ENCODE peak calls at places on chromosomes 5 and 9, in seven cellular contexts. E is right cardiac atrium; C is tibial artery; Y is CD4-positive, CD25-positive, alpha-beta regulatory T cell; Q is neuronal stem cell; F is cardiac muscle cell; X is sigmoid colon. P is an unnamed sample. For H3K4me1, the result is how much of the 10 kb centered on the place peaks cover.

GRCh38 chr5:76766746-76767145 is 50.8 kb downstream of the F2R start:
- DNase-seq in E (no peak), C (no peak), Y (no peak), Q (no peak), F (no peak), X (no peak), P (no peak)

GRCh38 chr5:177310757-177311173 is 933 bp downstream of the MXD3 start:
- DNase-seq in E (peak), C (peak), Y (no peak), Q (no peak), F (no peak), X (peak), P (peak)

GRCh38 chr9:84343111-84343521 is 2.6 kb upstream of the SLC28A3 start:
- DNase-seq in E (no peak), C (no peak), Y (no peak), Q (no peak), F (peak), X (no peak), P (no peak)

GRCh38 chr5:43661102-43661501 is 58.1 kb downstream of the NNT start:
- DNase-seq in E (no peak), C (no peak), Y (no peak), Q (peak), F (peak), X (no peak), P (no peak)

GRCh38 chr5:43036856-43037711 is 3.0 kb downstream of the ANXA2R start:
- DNase-seq in E (no peak), C (no peak), Y (no peak), Q (no peak), F (no peak), X (no peak), P (peak)

GRCh38 chr5:178423431-178423830 is 166.8 kb downstream of the COL23A1 start:
- DNase-seq in E (no peak), C (no peak), Y (no peak), Q (no peak), F (no peak), X (no peak), P (no peak)

GRCh38 chr5:78287833-78288232 is 6.7 kb downstream of the AP3B1 start:
- DNase-seq in E (no peak), C (no peak), Y (no peak), Q (no peak), F (peak), X (no peak), P (no peak)

GRCh38 chr9:134428559-134428958 is 102.3 kb downstream of the RXRA start:
- DNase-seq in E (no peak), C (no peak), Y (no peak), Q (no peak), F (no peak), X (no peak), P (no peak)

GRCh38 chr9:129902735-129903134 is 67.5 kb downstream of the USP20 start:
- DNase-seq in E (no peak), C (no peak), Y (no peak), Q (no peak), F (no peak), X (no peak), P (no peak)

GRCh38 chr9:125126019-125126746 is 17.1 kb downstream of the SCAI start:
- DNase-seq in E (peak), C (peak), Y (peak), Q (peak), F (peak), X (peak), P (peak)

GRCh38 chr5:111734597-111734996 is 22.4 kb downstream of the NREP start:
- DNase-seq in E (no peak), C (no peak), Y (no peak), Q (no peak), F (no peak), X (no peak), P (no peak)

GRCh38 chr5:111731638-111732037 is 25.4 kb downstream of the NREP start:
- DNase-seq in E (no peak), C (no peak), Y (no peak), Q (no peak), F (no peak), X (no peak), P (no peak)

GRCh38 chr5:111734013-111734412 is 23.0 kb downstream of the NREP start:
- DNase-seq in E (no peak), C (no peak), Y (no peak), Q (no peak), F (no peak), X (no peak), P (no peak)

GRCh38 chr5:111733571-111733970 is 23.4 kb downstream of the NREP start:
- DNase-seq in E (no peak), C (no peak), Y (no peak), Q (no peak), F (no peak), X (no peak), P (no peak)

DNA sequence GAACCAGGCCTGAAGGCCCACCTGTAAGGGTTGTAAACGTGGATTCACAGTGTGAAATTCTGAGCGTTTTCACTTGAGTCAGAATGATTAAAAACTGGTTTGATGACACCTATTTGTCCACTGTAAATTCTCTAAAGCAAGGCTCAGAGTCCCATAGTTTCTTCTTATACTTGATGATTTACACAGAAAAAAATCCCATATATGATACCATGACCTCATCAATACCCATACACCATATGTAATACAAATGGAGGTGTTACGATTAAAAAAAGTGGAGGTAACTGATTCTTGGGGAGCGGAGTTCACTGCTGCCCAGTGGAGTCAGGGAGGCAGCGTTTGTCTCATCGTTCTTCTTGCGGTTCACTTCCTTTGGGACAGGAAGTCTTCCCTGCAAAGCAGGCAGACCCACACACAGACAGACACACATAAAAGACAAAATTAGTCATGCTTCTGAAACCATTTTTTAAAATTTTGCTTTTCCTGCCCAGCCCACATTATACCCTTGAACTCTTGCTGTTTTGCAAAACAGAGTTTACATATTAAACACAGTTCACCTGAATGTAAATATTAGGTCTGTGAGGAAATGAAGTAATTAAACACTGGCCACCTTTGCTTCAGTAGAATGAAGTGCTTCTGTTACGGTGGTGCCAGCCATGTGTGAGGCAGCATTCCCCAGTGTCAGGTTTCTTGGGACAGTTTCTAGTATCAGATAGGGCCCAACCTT is 26.2 kb downstream of the NREP start:
- DNase-seq in E (no peak), C (no peak), Y (no peak), Q (no peak), F (no peak), X (no peak), P (no peak)
- H3K4me1 ChIP-seq in E (under half), C (under half), Y (under half), Q (under half), F (under half), X (under half), P (under half)

GRCh38 chr5:174110290-174110689 is 64.8 kb downstream of the NSG2 start:
- DNase-seq in E (no peak), C (no peak), Y (no peak), Q (no peak), F (no peak), X (no peak), P (no peak)
- H3K4me1 ChIP-seq in E (under half), C (under half), Y (under half), Q (under half), F (under half), X (under half), P (under half)

GRCh38 chr5:38465045-38465444 is 91.4 kb downstream of the LIFR start:
- DNase-seq in E (no peak), C (no peak), Y (no peak), Q (no peak), F (no peak), X (no peak), P (no peak)

GRCh38 chr5:38462972-38463633 is 93.3 kb downstream of the LIFR start:
- DNase-seq in E (no peak), C (no peak), Y (no peak), Q (no peak), F (no peak), X (no peak), P (no peak)

GRCh38 chr5:38466444-38467189 is 89.8 kb downstream of the LIFR start:
- DNase-seq in E (peak), C (peak), Y (no peak), Q (no peak), F (no peak), X (peak), P (peak)

GRCh38 chr5:38465702-38466443 is 90.6 kb downstream of the LIFR start:
- DNase-seq in E (no peak), C (no peak), Y (no peak), Q (no peak), F (no peak), X (no peak), P (no peak)

GRCh38 chr5:38463634-38464521 is 92.6 kb downstream of the LIFR start:
- DNase-seq in E (no peak), C (no peak), Y (no peak), Q (no peak), F (no peak), X (peak), P (no peak)
- H3K4me1 ChIP-seq in E (under half), C (half or more), Y (under half), Q (under half), F (under half), X (half or more), P (under half)

GRCh38 chr5:38249812-38250211 is 8.5 kb upstream of the EGFLAM start:
- DNase-seq in E (no peak), C (no peak), Y (no peak), Q (no peak), F (no peak), X (no peak), P (no peak)

GRCh38 chr5:38253759-38254158 is 4.6 kb upstream of the EGFLAM start:
- DNase-seq in E (no peak), C (no peak), Y (no peak), Q (no peak), F (no peak), X (no peak), P (no peak)

GRCh38 chr5:38249286-38249685 is 9.1 kb upstream of the EGFLAM start:
- DNase-seq in E (no peak), C (no peak), Y (no peak), Q (no peak), F (no peak), X (no peak), P (no peak)

DNA sequence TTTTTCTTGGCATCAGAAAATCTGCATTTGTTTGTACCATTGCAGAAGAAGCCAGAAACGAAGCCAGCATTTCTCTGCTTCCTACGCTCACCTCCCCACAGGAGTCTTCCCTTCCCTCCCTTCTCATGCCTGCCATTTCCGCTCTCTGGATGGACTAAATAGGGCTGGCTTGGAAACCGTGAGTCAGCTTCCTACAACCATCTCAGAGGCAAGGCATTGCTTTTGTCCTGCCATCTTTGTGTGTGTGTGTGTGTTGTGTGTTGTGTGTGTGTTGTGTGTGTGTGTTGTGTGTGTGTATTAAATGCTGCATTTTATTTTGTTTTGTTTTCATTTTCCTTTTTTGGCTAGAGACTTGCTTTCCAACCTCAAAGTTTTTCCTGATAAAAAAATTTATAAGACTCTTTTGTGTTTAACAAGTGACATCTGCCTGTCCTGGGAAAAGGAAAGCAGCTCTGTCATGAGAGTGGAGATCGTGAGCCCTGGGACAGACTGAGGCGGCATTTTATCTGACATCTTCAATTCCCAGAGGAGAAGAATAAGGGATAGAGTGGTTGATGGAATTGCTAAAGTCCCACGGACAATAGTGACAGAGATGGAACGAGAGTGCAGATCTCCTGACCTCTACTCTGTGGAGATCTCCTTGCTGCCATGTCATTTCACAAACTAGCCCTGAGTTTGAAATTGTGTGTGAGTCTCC is 7.5 kb upstream of the EGFLAM start:
- DNase-seq in E (no peak), C (no peak), Y (no peak), Q (no peak), F (no peak), X (no peak), P (no peak)
- H3K4me1 ChIP-seq in E (under half), C (under half), Y (under half), Q (under half), F (under half), X (under half), P (under half)

GRCh38 chr5:132435891-132436290 is 54.7 kb downstream of the IRF1 start:
- DNase-seq in E (no peak), C (peak), Y (no peak), Q (no peak), F (no peak), X (no peak), P (no peak)

GRCh38 chr5:132437604-132438275 is 52.8 kb downstream of the IRF1 start:
- DNase-seq in E (peak), C (peak), Y (no peak), Q (no peak), F (peak), X (peak), P (peak)

GRCh38 chr5:132434813-132435286 is 55.7 kb downstream of the IRF1 start:
- DNase-seq in E (no peak), C (peak), Y (no peak), Q (no peak), F (no peak), X (no peak), P (peak)

GRCh38 chr5:132438931-132439330 is 51.6 kb downstream of the IRF1 start:
- DNase-seq in E (no peak), C (peak), Y (no peak), Q (no peak), F (no peak), X (no peak), P (no peak)

DNA sequence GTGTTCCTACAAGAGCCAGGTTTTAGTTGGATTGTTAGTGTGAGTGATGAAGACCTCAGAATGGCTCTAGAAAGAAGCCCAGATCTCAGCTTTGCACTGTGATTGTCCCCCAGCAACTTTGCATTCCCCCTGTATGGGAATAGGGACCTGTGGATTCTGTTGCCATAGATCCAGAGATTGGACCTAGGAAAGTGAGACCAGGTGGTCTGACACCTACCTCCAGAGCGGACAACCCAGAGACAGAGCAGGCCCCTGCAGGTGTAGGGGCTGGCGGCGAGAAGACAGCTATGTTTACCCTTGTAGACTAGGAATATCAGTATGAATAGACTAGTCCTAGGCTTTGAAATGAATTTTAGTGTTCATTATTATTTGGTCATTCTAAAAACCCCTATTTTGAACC is 53.6 kb downstream of the IRF1 start:
- DNase-seq in E (no peak), C (peak), Y (no peak), Q (no peak), F (no peak), X (no peak), P (no peak)
- H3K4me1 ChIP-seq in E (under half), C (half or more), Y (half or more), Q (under half), F (under half), X (half or more), P (half or more)

DNA sequence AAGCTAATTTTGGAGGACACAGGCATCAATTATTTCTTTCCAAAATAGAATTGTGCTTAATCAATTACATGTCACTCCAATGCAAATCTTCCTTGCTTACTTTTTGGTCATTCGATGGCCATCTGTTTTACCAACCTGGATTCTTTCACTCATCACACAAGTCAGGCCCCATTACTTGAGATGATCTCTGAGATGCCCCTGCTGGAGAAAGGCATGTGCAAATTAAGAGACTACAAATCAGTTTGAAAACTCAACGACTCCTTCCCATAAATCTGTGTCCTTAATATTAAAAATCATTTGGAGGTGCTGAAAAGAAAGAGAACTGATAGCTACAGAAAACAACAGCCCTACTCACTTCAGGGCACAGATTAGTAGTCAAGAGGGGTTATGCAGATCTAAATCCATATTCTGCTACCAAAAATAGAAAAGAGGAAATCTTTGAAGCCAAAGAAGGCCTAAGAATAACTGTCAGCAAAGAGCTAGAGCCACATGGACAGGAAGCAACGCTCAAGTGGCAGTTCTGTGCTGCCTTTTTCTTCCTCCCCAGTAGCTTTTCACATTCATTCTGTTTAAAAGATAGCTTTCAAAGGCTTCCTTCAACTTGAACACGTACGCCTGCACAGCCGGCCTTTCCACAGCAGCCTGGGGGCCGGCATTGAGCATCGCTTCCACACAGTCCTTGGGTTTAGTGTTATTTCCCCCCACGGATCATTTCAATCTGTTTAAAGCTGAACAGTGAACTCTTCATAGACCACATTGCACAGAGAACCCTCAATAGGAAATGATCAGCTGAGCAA is 79.3 kb upstream of the MAP3K1 start:
- DNase-seq in E (no peak), C (no peak), Y (no peak), Q (no peak), F (peak), X (no peak), P (no peak)
- H3K4me1 ChIP-seq in E (under half), C (under half), Y (half or more), Q (under half), F (under half), X (under half), P (under half)

GRCh38 chr9:110892689-110893088 is 145.6 kb downstream of the LPAR1 start:
- DNase-seq in E (no peak), C (no peak), Y (no peak), Q (no peak), F (no peak), X (no peak), P (no peak)

GRCh38 chr9:110891760-110892159 is 146.5 kb downstream of the LPAR1 start:
- DNase-seq in E (no peak), C (no peak), Y (no peak), Q (no peak), F (no peak), X (no peak), P (no peak)

GRCh38 chr9:110886832-110887231 is 151.4 kb downstream of the LPAR1 start:
- DNase-seq in E (no peak), C (no peak), Y (no peak), Q (no peak), F (no peak), X (no peak), P (no peak)

GRCh38 chr9:110887276-110887675 is 151.0 kb downstream of the LPAR1 start:
- DNase-seq in E (no peak), C (no peak), Y (no peak), Q (no peak), F (no peak), X (no peak), P (no peak)

DNA sequence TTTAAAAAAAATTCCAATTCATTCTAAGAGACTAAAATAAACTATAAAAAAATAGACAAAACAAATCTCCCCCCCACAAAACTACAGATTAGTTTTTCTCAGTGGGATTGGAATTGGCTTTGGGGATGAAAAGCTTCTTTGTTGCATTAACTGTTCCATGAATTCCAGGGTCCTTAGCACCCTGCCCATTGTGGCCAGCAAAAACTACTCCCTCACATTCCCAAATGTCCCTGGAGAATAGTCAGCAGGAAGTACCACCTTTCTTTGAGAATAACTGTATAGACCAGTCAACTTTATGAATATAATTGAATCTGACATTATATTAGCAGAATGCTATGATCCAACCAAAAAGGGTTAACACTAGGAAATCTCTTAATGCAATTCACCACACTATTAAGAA is 147.9 kb downstream of the LPAR1 start:
- DNase-seq in E (no peak), C (no peak), Y (no peak), Q (no peak), F (no peak), X (no peak), P (no peak)
- H3K4me1 ChIP-seq in E (under half), C (under half), Y (under half), Q (under half), F (under half), X (under half), P (under half)

DNA sequence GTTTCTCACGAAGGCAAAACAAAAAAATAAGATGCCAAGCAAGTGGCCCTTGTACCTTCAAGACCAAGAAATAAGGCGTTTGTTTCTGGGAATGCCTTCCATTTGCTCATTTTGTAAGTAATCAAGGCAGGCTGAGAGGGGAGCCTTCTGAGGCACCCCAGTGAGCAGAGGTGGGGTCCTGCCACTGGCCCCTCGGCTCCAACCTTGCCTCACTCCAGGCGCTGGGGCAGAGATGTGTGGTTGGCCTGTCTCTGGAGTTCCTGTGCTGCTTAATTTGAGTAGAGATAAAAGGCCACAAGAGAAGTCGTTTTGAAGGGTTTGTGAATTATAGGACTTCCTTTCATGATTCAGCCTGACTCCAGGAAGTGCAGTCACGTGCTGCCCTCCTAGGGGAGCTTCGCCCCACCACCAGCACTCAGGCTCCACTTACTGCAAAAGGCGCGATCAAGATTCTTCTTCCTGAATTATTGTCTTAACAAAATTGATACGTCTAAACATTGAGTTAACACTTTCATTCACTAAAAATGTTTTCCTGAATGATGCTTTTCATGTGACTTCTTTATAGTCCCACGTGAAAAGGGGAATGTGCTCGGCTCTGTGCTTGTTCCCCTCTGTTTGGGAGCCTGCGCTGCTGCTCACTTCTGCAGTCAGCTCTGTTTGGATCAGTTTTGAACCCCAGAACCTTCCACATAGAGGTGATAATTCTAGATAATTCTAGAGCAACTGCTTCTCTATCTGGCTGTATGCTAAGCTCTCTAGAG is 13.7 kb downstream of the SYK start:
- DNase-seq in E (no peak), C (no peak), Y (no peak), Q (no peak), F (no peak), X (peak), P (no peak)
- H3K4me1 ChIP-seq in E (under half), C (under half), Y (under half), Q (under half), F (under half), X (under half), P (under half)